ENCODE peak calls at places on chromosomes 6 and 20, in six cellular contexts. Q is adipocyte, A is GM23248, S is kidney epithelial cell, R is tibial artery, W is GM23338. K is an unnamed sample. For H3K27me3, the result is how much of the 10 kb centered on the place peaks cover.

GRCh38 chr6:18507561-18507960 is 120.4 kb downstream of the RNF144B start:
- DNase-seq in S (no peak), R (no peak), A (peak), Q (peak), W (no peak), K (no peak)

GRCh38 chr20:56433880-56434255 is 21.8 kb downstream of the CASS4 start:
- DNase-seq in S (no peak), W (no peak), R (peak), A (peak), Q (peak), K (no peak)

GRCh38 chr6:33912177-33912576 is 108.4 kb upstream of the MLN start:
- DNase-seq in A (no peak), R (no peak), W (no peak), S (no peak), Q (no peak), K (no peak)

GRCh38 chr20:6698056-6698455 is 69.4 kb upstream of the BMP2 start:
- DNase-seq in R (no peak), S (peak), Q (no peak), W (peak), A (no peak), K (peak)

GRCh38 chr6:78942451-78942850 is 75.1 kb downstream of the IRAK1BP1 start:
- DNase-seq in R (no peak), W (no peak), A (peak), Q (peak), S (no peak), K (peak)

GRCh38 chr6:74755748-74756147 is 450.1 kb downstream of the COL12A1 start:
- DNase-seq in A (no peak), R (no peak), S (no peak), W (no peak), Q (no peak), K (no peak)

GRCh38 chr6:155001482-155001881 is 6.4 kb downstream of the TIAM2 start:
- DNase-seq in S (no peak), W (no peak), R (no peak), A (no peak), Q (peak), K (no peak)

GRCh38 chr6:161418458-161418945 is 144.6 kb upstream of the AGPAT4 start:
- DNase-seq in R (no peak), A (peak), Q (peak), S (peak), W (peak), K (peak)

GRCh38 chr6:6629416-6629815 is 40.9 kb downstream of the LY86 start:
- DNase-seq in W (no peak), A (peak), S (peak), Q (peak), R (no peak), K (no peak)

GRCh38 chr6:37059344-37060194 is 54.1 kb downstream of the FGD2 start:
- DNase-seq in A (peak), Q (peak), W (peak), S (peak), R (peak), K (peak)

GRCh38 chr20:53752971-53753879 is 159.6 kb upstream of the ZNF217 start:
- DNase-seq in S (no peak), R (no peak), W (peak), Q (no peak), A (no peak), K (peak)

DNA sequence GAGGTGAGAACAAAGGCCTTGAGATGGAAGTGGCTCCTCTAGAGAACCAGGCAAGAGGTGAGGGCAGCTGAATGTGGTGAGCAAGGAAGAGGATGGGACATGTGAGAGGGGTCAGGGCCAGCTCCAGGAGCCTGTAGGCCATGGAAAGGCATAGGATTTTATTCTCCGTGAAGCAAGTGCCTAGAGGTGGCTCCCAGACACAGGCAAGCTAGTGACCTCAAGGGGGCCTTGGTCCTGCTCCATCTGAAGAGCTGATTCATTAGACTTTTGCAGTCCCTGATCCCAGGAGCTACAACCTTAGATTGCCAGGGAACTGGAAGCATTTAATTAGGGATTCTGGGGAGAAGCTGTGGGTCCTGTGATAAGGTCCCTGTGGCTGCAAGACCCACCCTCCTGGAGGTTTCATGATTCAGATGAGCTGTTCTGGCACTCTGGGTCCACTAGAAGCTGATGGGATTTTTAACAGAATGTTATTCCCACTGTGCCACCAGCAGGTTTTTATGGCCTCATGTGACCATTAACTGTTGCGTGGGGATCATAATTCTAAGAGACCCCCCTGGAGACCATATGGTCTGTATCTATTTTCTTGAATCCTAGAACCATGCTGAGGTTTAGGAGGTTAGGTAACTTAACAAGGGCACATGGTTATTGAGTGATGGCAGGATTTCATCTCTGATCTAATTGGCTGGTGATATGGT is 90.5 kb downstream of the ELOVL5 start:
- DNase-seq in Q (no peak), R (no peak), A (no peak), S (no peak), W (peak), K (no peak)
- H3K4me3 ChIP-seq in Q (no peak), R (no peak), A (no peak), S (no peak), W (no peak), K (no peak)

DNA sequence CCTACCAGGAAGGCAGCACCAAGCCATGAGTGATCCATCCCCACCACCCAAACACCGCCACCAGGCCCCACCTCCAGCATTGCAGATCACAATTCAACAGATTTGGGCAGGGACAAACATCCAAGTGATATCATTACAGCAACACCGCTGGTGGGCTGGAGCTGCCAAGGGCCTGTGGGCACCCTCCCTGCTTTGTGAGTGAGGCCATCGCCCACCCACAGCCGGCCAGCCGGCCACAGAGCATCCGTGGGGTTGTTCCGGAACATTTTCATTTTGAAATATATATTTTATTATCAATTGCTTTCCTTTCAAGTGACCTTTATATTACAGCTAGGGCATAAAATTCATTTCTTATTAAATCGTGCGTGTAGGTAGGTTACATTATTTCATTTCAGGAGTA is 286.0 kb upstream of the CDH4 start:
- DNase-seq in S (no peak), W (no peak), A (no peak), Q (no peak), R (no peak), K (no peak)
- H3K27me3 ChIP-seq in S (under half), W (under half), A (under half), Q (under half), R (under half), K (under half)

DNA sequence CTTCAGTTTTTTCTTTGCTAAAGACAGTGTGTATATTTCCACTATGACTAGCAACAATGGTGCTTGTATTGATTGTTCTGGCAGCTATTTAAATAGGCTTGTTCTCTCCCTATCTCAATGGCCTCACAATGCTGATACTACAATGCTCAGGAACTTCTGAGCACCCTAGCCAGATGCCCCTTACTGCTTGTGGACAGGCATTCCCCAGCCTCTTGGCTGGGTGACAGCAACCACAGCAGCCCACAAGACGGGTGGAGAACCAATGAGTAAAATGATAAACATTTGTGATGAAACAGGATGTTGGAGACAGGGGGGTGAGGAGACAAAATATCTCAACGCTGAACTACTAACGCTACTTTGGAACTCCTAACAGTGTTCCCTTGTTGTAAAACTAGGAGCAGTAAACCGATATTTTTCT is 42.3 kb downstream of the HIVEP2 start:
- DNase-seq in Q (peak), R (peak), A (peak), W (no peak), S (peak), K (peak)
- H3K4me3 ChIP-seq in Q (peak), R (no peak), A (peak), W (no peak), S (no peak), K (no peak)

DNA sequence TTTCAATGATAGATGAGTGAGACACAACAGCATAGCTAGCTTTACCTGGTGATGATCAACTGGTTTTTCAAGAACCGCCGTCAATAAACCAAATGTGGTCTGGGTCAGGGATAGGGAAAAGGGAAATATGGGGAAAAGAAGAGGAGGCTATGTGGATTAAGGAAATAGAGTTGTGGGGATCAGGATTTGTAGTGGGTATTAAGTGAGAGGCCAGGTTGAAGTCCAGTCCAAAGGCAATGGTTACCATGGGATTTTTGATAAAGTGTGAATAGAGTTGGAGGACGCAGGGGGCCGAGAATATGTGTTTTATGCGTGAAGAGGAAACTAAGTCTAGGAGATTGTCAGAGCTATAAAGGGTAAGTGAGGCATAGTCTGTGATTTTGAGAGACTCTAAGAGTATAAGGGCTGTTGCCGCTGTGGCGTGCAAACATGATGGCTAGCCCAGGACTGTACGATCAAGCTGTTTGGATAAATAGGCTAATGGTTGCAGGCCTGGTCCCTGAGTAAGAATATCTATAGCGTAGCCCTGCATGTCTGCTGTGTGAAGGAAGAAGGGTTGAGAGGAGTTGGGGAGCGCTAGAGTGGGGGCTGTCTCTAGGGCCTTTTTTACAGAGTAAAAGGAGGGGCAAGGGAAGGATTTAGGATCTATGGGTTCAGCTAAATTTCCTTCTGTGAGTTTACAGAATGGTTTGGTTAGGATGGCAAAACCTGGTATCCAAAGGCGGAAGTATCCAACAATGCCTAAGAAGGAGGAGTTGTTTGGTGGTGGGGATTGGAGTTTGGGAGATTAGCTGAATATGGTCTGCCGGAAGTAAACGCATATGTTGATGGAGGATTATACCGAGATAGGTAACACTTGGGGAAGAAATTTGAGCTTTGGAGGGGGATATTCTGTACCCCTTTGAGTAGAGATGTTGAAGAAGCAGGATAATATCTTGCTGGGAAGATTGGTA is 749.7 kb upstream of the ADGRB3 start:
- DNase-seq in S (no peak), W (no peak), Q (no peak), A (no peak), R (no peak), K (no peak)
- H3K27me3 ChIP-seq in S (under half), W (under half), Q (under half), A (under half), R (under half), K (under half)

DNA sequence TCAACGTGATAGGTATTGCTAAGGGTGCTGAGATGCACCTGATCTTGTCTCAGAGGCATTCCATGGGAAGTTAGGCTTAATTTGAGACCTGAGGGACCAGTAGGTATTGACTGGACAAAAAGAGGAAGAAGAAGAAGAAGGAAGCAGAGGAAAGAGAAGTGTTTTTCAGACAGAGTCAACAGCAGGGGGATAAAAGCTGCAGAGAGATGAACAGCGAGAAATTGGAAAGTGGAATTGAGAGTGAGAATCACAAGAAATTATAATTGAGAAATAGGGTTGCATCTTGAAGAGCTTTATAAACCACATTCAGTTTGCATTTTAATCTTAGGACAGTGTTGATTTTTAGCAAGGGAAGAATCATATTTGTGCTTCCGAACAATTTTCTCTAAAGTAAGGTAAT is 254.0 kb downstream of the CD83 start:
- DNase-seq in R (no peak), Q (no peak), S (no peak), A (no peak), W (no peak), K (no peak)
- H3K4me3 ChIP-seq in R (no peak), Q (no peak), S (no peak), A (no peak), W (no peak), K (no peak)

GRCh38 chr20:61441537-61441936 is 189.5 kb downstream of the CDH4 start:
- DNase-seq in R (peak), W (no peak), Q (no peak), S (no peak), A (no peak), K (no peak)
- H3K27me3 ChIP-seq in R (under half), W (under half), Q (under half), S (under half), A (under half), K (under half)

GRCh38 chr6:105985816-105986632 is 100.1 kb upstream of the PRDM1 start:
- DNase-seq in A (no peak), W (peak), R (no peak), S (no peak), Q (no peak), K (no peak)
- H3K4me3 ChIP-seq in A (no peak), W (peak), R (peak), S (peak), Q (peak), K (no peak)

DNA sequence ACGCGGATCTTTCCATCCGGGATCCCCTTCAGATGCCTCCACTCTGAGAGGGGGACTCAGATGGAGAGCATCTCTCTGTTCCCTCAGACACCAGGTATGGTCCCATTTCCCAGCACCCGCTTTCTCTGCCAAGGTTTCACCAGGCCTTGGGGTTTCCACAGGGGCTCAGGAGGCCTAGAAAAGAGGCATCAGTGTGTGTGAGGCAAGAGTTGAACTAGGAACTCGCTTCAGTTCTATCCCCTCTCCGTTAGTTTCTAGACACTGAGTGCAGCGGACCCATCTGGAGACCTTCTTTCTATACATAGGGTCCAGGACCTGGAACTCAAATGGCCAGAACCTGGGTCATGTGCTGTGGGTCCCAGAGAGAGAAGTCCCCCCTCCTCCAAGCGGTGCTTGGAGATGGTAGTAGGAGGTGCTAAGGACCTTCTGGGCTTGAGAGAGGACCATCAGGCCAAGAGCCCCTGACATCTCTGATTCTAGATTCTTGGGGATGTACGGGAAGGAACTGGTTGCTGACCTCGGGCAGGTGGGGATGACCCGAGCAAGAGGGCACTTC is 2.1 kb downstream of the SLC12A5 start:
- DNase-seq in A (no peak), W (no peak), Q (no peak), R (no peak), S (no peak), K (no peak)
- H3K27me3 ChIP-seq in A (under half), W (half or more), Q (half or more), R (half or more), S (half or more), K (half or more)

K was measured in bronchial epithelial cell.